ENCODE peak calls at places on chromosomes 3 and 15, in four cellular contexts. F is H9, L is MM.1S, Z is neural crest cell. R is an unnamed sample.

GRCh38 chr15:77282333-77282732 is 137.6 kb downstream of the PEAK1 start:
- DNase-seq in Z (no peak), F (peak), L (no peak), R (no peak)

GRCh38 chr3:179452166-179452544 is 885 bp upstream of the GNB4 start:
- DNase-seq in F (no peak), Z (no peak), L (no peak), R (no peak)

GRCh38 chr3:48919215-48920138 is 835 bp downstream of the ARIH2 start:
- DNase-seq in Z (no peak), F (peak), L (peak), R (peak)

GRCh38 chr15:76904461-76905012 is 603 bp downstream of the SCAPER start:
- DNase-seq in L (no peak), Z (peak), F (peak), R (peak)

GRCh38 chr3:58536501-58537411 is at the start of gene ACOX2:
- DNase-seq in L (no peak), F (no peak), Z (no peak), R (no peak)

GRCh38 chr3:81758275-81758674 is 3.2 kb downstream of the GBE1 start:
- DNase-seq in F (no peak), Z (no peak), L (no peak), R (no peak)

GRCh38 chr3:40078590-40078989 is 230.9 kb upstream of the EIF1B start:
- DNase-seq in Z (no peak), F (no peak), L (no peak), R (no peak)

GRCh38 chr3:3800685-3801509 is 1.7 kb downstream of the LRRN1 start:
- DNase-seq in F (peak), Z (peak), L (no peak), R (peak)

GRCh38 chr3:191051037-191051436 is 148.0 kb upstream of the OSTN start:
- DNase-seq in Z (no peak), L (peak), F (no peak), R (no peak)

DNA sequence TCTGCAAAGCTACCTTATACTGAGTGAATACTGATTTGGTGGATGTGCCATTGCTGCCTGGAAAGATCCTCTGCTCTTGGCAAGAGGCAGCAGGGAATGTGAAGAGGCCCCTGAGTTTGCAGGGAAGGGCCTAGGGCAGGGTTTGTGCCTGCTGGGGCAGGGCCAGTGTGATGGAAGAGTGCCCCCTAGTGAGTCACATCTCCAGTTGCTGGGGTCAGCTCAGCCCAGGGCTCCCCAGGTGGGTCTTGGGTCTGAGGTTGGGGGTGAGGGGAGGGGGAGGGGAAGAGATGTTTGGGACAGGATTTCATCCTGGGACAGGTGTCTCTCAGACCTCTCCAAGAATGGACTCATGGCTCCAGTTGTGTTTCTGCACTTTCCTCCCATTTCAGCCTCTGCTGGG is 4.1 kb upstream of the AMOTL2 start:
- DNase-seq in L (no peak), F (peak), Z (no peak), R (no peak)
- TF ChIP-seq CTCF in L (peak), F (peak), Z (peak), R (no peak)

GRCh38 chr15:60576515-60576914 is 97.6 kb upstream of the ICE2 start:
- DNase-seq in L (no peak), Z (no peak), F (no peak), R (no peak)

GRCh38 chr15:60572462-60573214 is 93.7 kb upstream of the ICE2 start:
- DNase-seq in L (no peak), Z (no peak), F (no peak), R (no peak)

GRCh38 chr15:60575995-60576394 is 97.1 kb upstream of the ICE2 start:
- DNase-seq in F (no peak), Z (no peak), L (no peak), R (no peak)

GRCh38 chr15:60573936-60574335 is 95.0 kb upstream of the ICE2 start:
- DNase-seq in Z (no peak), F (no peak), L (no peak), R (no peak)

DNA sequence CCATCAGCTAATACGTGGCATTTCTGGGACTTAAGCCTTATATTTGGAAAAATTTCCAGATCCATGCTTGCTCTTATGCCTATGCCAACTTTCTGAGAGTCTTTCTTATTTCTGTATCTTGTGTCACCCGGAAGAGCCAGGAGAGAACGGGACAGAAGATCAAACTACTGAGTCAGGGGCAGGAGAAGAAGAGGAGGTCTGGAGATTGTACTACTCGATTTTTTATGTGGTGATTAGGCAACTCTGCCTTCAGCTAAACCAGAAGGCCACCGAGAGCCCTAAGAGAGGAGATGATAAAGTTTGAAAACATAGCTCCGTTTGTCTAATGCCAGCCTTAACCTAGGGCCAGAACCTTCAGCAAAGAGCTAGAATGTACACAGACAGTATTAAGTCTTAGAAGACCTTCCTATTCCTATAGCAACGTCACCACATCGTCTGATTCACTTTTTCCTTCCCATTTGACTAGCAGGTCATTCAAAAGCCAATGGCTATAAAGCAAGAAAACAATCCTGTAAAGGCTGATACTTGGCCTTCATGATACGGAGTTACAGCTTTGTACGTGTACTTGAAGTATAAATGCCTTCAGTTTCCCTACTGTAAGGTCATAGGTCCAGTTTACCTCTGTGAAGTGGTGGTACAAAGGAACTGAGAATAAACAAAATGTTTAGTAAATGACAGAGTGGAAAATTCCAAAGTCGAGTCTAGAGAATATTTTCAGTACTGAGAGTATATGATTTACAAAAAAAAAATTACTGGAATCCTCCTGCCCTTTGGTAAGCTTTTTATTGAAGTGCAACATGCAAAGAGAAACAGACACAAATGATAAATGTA is 96.1 kb upstream of the ICE2 start:
- DNase-seq in Z (no peak), F (no peak), L (no peak), R (no peak)
- TF ChIP-seq CTCF in Z (no peak), F (no peak), L (no peak), R (no peak)

GRCh38 chr3:5053021-5053831 is 68.9 kb upstream of the ARL8B start:
- DNase-seq in Z (no peak), L (no peak), F (no peak), R (no peak)
- TF ChIP-seq CTCF in Z (no peak), L (no peak), F (no peak), R (no peak)

DNA sequence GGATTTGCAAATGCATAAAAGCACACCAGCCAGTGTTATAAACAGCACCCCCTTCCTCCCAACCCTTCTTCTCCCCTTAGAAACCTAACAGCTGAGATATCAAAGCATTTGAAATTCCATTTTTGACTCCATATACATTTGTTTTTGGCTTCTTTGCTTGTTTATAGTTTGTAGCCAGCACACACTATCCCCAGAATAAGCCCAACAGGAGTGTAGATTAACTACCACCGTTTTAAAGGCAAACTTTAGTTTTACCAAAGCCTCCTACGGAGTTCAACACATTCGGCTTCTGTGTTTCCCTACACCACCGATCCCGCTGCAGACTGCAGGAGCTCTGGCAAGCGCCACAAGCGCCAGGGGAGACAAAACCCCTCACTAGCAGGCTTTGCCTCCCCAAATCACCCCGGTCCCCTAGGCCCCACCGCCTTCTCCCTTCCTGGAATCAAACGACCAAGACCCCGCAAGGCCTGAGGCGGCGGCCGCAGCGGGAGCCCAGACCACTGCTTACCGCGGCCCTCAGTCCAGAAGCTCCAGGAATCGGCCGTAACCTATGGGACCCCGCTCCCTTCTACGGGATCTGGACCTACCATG is 391 bp downstream of the COPB2 start:
- DNase-seq in F (no peak), L (peak), Z (no peak), R (no peak)
- TF ChIP-seq CTCF in F (no peak), L (no peak), Z (no peak), R (no peak)

GRCh38 chr3:138947303-138948121 is 495 bp downstream of the FOXL2NB start:
- DNase-seq in L (no peak), Z (no peak), F (peak), R (peak)
- TF ChIP-seq CTCF in L (no peak), Z (no peak), F (no peak), R (no peak)

GRCh38 chr15:79064496-79064895 is 26.1 kb downstream of the RASGRF1 start:
- DNase-seq in L (no peak), Z (no peak), F (no peak), R (no peak)

GRCh38 chr15:79066391-79067090 is 24.0 kb downstream of the RASGRF1 start:
- DNase-seq in L (no peak), Z (no peak), F (no peak), R (no peak)

GRCh38 chr15:79065361-79065743 is 25.2 kb downstream of the RASGRF1 start:
- DNase-seq in L (no peak), Z (no peak), F (no peak), R (no peak)

GRCh38 chr15:79067434-79067833 is 23.1 kb downstream of the RASGRF1 start:
- DNase-seq in Z (no peak), L (peak), F (no peak), R (no peak)

DNA sequence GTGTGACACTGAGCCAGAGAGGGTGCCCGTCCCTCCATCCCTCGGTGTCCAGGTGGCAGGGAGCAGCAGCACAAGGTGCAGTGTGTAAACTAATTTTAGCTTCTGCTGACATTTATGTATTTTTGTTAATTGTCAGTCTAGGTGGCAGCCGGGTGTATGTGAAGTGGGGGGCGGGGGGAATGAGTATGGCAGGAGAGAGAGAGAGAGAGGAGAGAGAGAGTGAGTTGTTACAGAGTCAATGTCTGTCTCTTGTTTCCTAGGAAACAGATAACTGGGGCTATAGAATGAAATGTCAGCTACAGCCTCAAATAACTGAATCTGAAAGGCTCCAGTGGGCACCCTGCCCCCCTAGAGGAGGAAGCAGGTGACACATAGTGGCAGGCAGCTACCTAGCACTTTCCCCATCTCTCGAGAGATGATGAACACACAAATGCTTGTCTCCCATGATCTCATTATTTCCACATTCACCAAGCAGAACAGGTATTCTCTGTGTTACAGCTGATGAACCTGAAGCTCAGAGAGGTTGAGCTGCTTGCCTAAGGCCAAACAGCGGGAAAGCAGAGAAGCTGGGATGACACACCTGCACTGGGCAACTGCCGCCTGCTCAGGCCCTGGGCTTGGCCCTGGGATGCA is 24.7 kb downstream of the RASGRF1 start:
- DNase-seq in L (peak), Z (no peak), F (no peak), R (no peak)
- TF ChIP-seq CTCF in L (peak), Z (no peak), F (no peak), R (no peak)

GRCh38 chr3:126261037-126261436 is 80.7 kb upstream of the ALDH1L1 start:
- DNase-seq in F (no peak), L (no peak), Z (peak), R (no peak)
- TF ChIP-seq CTCF in F (peak), L (no peak), Z (no peak), R (no peak)

GRCh38 chr3:53231532-53232511 is 24.0 kb downstream of the TKT start:
- DNase-seq in F (no peak), Z (no peak), L (no peak), R (no peak)
- TF ChIP-seq CTCF in F (peak), Z (no peak), L (peak), R (no peak)

GRCh38 chr15:68559342-68560310 is 19.2 kb upstream of the CORO2B start:
- DNase-seq in Z (peak), L (peak), F (peak), R (peak)
- TF ChIP-seq CTCF in Z (peak), L (peak), F (peak), R (peak)

R was measured in endothelial cell.